ENCODE peak calls at places on chromosomes 5 and 9, in four cellular contexts. I is mucosa of descending colon, Z is ureter, G is mesenchymal stem cell. C is an unnamed sample.

GRCh38 chr5:132270345-132270685 is 12.8 kb downstream of the PDLIM4 start:
- DNase-seq in Z (peak; percentile 26), G (no peak), I (peak; percentile 0), C (no peak)

GRCh38 chr9:127022913-127023665 is 99.3 kb downstream of the ANGPTL2 start:
- DNase-seq in G (no peak), I (peak; percentile 28), Z (no peak), C (no peak)

GRCh38 chr5:67985686-67986387 is 229.7 kb upstream of the PIK3R1 start:
- DNase-seq in Z (no peak), G (no peak), I (no peak), C (no peak)

GRCh38 chr5:56873056-56873455 is 36.3 kb upstream of the SETD9 start:
- DNase-seq in I (no peak), Z (no peak), G (peak; percentile 18), C (no peak)

GRCh38 chr5:143435207-143435657 is 31.7 kb upstream of the NR3C1 start:
- DNase-seq in G (peak; percentile 38), I (peak; percentile 49), Z (no peak), C (peak; percentile 66)

GRCh38 chr5:71731015-71731414 is 11.9 kb downstream of the CARTPT start:
- DNase-seq in I (no peak), Z (no peak), G (no peak), C (no peak)

GRCh38 chr5:35884125-35884788 is 27.6 kb downstream of the IL7R start:
- DNase-seq in G (peak; percentile 91), I (no peak), Z (no peak), C (no peak)

GRCh38 chr5:44809215-44809955 is 638 bp downstream of the MRPS30 start:
- DNase-seq in I (peak; percentile 64), G (peak; percentile 84), Z (peak; percentile 49), C (peak; percentile 56)

GRCh38 chr5:171483453-171484177 is 64.2 kb downstream of the FGF18 start:
- DNase-seq in G (no peak), Z (peak; percentile 65), I (peak; percentile 29), C (no peak)

GRCh38 chr5:44536650-44537260 is 147.5 kb upstream of the FGF10 start:
- DNase-seq in Z (no peak), G (peak; percentile 33), I (peak; percentile 25), C (peak; percentile 27)

GRCh38 chr5:116448450-116448849 is 126.2 kb downstream of the SEMA6A start:
- DNase-seq in Z (no peak), I (no peak), G (no peak), C (no peak)

GRCh38 chr9:33306037-33306436 is 15.7 kb downstream of the NFX1 start:
- DNase-seq in G (no peak), Z (no peak), I (no peak), C (no peak)

GRCh38 chr5:43006411-43007202 is 33.5 kb downstream of the ANXA2R start:
- DNase-seq in I (no peak), Z (no peak), G (no peak), C (no peak)

GRCh38 chr5:66689522-66690220 is 93.5 kb downstream of the MAST4 start:
- DNase-seq in I (no peak), G (no peak), Z (no peak), C (no peak)

GRCh38 chr5:174606153-174606552 is 118.2 kb upstream of the MSX2 start:
- DNase-seq in I (no peak), G (no peak), Z (no peak), C (no peak)

GRCh38 chr5:96538831-96539250 is 105.8 kb upstream of the PCSK1 start:
- DNase-seq in G (no peak), I (no peak), Z (no peak), C (no peak)

GRCh38 chr9:136120438-136120844 is 1.8 kb upstream of the TMEM250 start:
- DNase-seq in I (no peak), G (no peak), Z (no peak), C (no peak)

GRCh38 chr9:98231770-98232478 is 23.5 kb downstream of the TBC1D2 start:
- DNase-seq in Z (no peak), G (peak; percentile 90), I (no peak), C (no peak)

GRCh38 chr5:81631124-81631523 is 119.8 kb downstream of the SSBP2 start:
- DNase-seq in Z (no peak), I (no peak), G (no peak), C (peak; percentile 23)

GRCh38 chr5:180088561-180088960 is 17.0 kb upstream of the RNF130 start:
- DNase-seq in Z (no peak), G (no peak), I (no peak), C (no peak)

GRCh38 chr5:65482280-65482726 is 583 bp upstream of the ADAMTS6 start:
- DNase-seq in I (no peak), G (peak; percentile 73), Z (no peak), C (no peak)

GRCh38 chr5:3011764-3012017 is 260.2 kb upstream of the IRX2 start:
- DNase-seq in I (no peak), G (no peak), Z (no peak), C (no peak)

GRCh38 chr5:115624994-115625393 is 842 bp downstream of the TMED7 start:
- DNase-seq in G (peak; percentile 24), Z (no peak), I (no peak), C (no peak)

GRCh38 chr9:123399803-123400378 is 43.9 kb downstream of the CRB2 start:
- DNase-seq in G (no peak), I (peak; percentile 42), Z (no peak), C (peak; percentile 58)

GRCh38 chr5:143641549-143641955 is 170.4 kb upstream of the HMHB1 start:
- DNase-seq in Z (no peak), G (peak; percentile 39), I (no peak), C (peak; percentile 18)

GRCh38 chr5:10138385-10139057 is 111.2 kb downstream of the ATPSCKMT start:
- DNase-seq in G (no peak), Z (no peak), I (no peak), C (no peak)

GRCh38 chr5:35919191-35919590 is 19.2 kb downstream of the CAPSL start:
- DNase-seq in G (peak; percentile 37), Z (no peak), I (no peak), C (no peak)

GRCh38 chr9:100674419-100675122 is 96.7 kb downstream of the CAVIN4 start:
- DNase-seq in G (no peak), I (no peak), Z (no peak), C (no peak)

GRCh38 chr9:112028242-112029221 is 131.9 kb downstream of the UGCG start:
- DNase-seq in Z (no peak), G (no peak), I (no peak), C (peak; percentile 40)

GRCh38 chr5:14211818-14212799 is 69.0 kb downstream of the TRIO start:
- DNase-seq in Z (no peak), I (peak; percentile 46), G (no peak), C (peak; percentile 52)

GRCh38 chr5:83306572-83307241 is 164.8 kb upstream of the VCAN start:
- DNase-seq in G (peak; percentile 91), I (peak; percentile 12), Z (peak; percentile 49), C (peak; percentile 67)

GRCh38 chr5:175689147-175689991 is 31.5 kb downstream of the HRH2 start:
- DNase-seq in Z (no peak), I (no peak), G (no peak), C (no peak)

GRCh38 chr9:136052991-136053756 is 41.9 kb downstream of the NACC2 start:
- DNase-seq in I (no peak), G (peak; percentile 32), Z (peak; percentile 42), C (peak; percentile 15)